ENCODE peak calls at places on chromosome 6, in seven cellular contexts. One of them, this sample, is unnamed.

GRCh38 chr6:131995924-131996323 is 44.8 kb upstream of the CCN2 start:
- DNase-seq in breast epithelium: no peak
- DNase-seq in NT2/D1: no peak
- DNase-seq in adipocyte: peak; percentile 79
- DNase-seq in GM23248: peak; percentile 93
- DNase-seq in heart right ventricle: no peak
- DNase-seq in fibroblast of lung: peak; percentile 92
- DNase-seq in this sample: no peak

GRCh38 chr6:168408504-168409136 is 32.4 kb upstream of the SMOC2 start:
- DNase-seq in breast epithelium: no peak
- DNase-seq in NT2/D1: no peak
- DNase-seq in adipocyte: no peak
- DNase-seq in GM23248: no peak
- DNase-seq in heart right ventricle: no peak
- DNase-seq in fibroblast of lung: no peak
- DNase-seq in this sample: no peak

GRCh38 chr6:91288741-91289140 is 701.9 kb upstream of the MAP3K7 start:
- DNase-seq in breast epithelium: no peak
- DNase-seq in NT2/D1: no peak
- DNase-seq in adipocyte: no peak
- DNase-seq in GM23248: no peak
- DNase-seq in heart right ventricle: no peak
- DNase-seq in fibroblast of lung: no peak
- DNase-seq in this sample: no peak

GRCh38 chr6:64694356-64694755 is 1012.7 kb downstream of the EYS start:
- DNase-seq in breast epithelium: no peak
- DNase-seq in NT2/D1: no peak
- DNase-seq in adipocyte: no peak
- DNase-seq in GM23248: no peak
- DNase-seq in heart right ventricle: no peak
- DNase-seq in fibroblast of lung: no peak
- DNase-seq in this sample: no peak

GRCh38 chr6:157045831-157046454 is 268.8 kb downstream of the ARID1B start:
- DNase-seq in breast epithelium: no peak
- DNase-seq in NT2/D1: peak; percentile 15
- DNase-seq in adipocyte: peak; percentile 82
- DNase-seq in GM23248: peak; percentile 78
- DNase-seq in heart right ventricle: no peak
- DNase-seq in fibroblast of lung: peak; percentile 82
- DNase-seq in this sample: no peak

GRCh38 chr6:170449231-170449630 is 103.9 kb downstream of the PSMB1 start:
- DNase-seq in breast epithelium: no peak
- DNase-seq in NT2/D1: no peak
- DNase-seq in adipocyte: no peak
- DNase-seq in GM23248: peak; percentile 35
- DNase-seq in heart right ventricle: no peak
- DNase-seq in fibroblast of lung: peak; percentile 59
- DNase-seq in this sample: no peak

GRCh38 chr6:137160763-137161162 is 12.7 kb downstream of the IL22RA2 start:
- DNase-seq in breast epithelium: no peak
- DNase-seq in NT2/D1: no peak
- DNase-seq in adipocyte: peak; percentile 24
- DNase-seq in GM23248: peak; percentile 36
- DNase-seq in heart right ventricle: no peak
- DNase-seq in fibroblast of lung: peak; percentile 83
- DNase-seq in this sample: no peak

GRCh38 chr6:169794317-169795055 is 43.1 kb downstream of the ERMARD start:
- DNase-seq in breast epithelium: no peak
- DNase-seq in NT2/D1: no peak
- DNase-seq in adipocyte: no peak
- DNase-seq in GM23248: no peak
- DNase-seq in heart right ventricle: no peak
- DNase-seq in fibroblast of lung: no peak
- DNase-seq in this sample: no peak

GRCh38 chr6:121297699-121298098 is 36.6 kb downstream of the TBC1D32 start:
- DNase-seq in breast epithelium: no peak
- DNase-seq in NT2/D1: no peak
- DNase-seq in adipocyte: peak; percentile 17
- DNase-seq in GM23248: peak; percentile 13
- DNase-seq in heart right ventricle: no peak
- DNase-seq in fibroblast of lung: peak; percentile 3
- DNase-seq in this sample: no peak

GRCh38 chr6:20847904-20848303 is 313.6 kb downstream of the CDKAL1 start:
- DNase-seq in breast epithelium: no peak
- DNase-seq in NT2/D1: no peak
- DNase-seq in adipocyte: no peak
- DNase-seq in GM23248: no peak
- DNase-seq in heart right ventricle: no peak
- DNase-seq in fibroblast of lung: no peak
- DNase-seq in this sample: no peak

GRCh38 chr6:44650947-44651346 is 263.4 kb downstream of the CDC5L start:
- DNase-seq in breast epithelium: no peak
- DNase-seq in NT2/D1: no peak
- DNase-seq in adipocyte: no peak
- DNase-seq in GM23248: peak; percentile 60
- DNase-seq in heart right ventricle: no peak
- DNase-seq in fibroblast of lung: peak; percentile 83
- DNase-seq in this sample: no peak

GRCh38 chr6:168996106-168996505 is 257.5 kb downstream of the THBS2 start:
- DNase-seq in breast epithelium: no peak
- DNase-seq in NT2/D1: no peak
- DNase-seq in adipocyte: no peak
- DNase-seq in GM23248: no peak
- DNase-seq in heart right ventricle: no peak
- DNase-seq in fibroblast of lung: no peak
- DNase-seq in this sample: no peak

GRCh38 chr6:66605011-66605410 is 898.0 kb upstream of the EYS start:
- DNase-seq in breast epithelium: no peak
- DNase-seq in NT2/D1: no peak
- DNase-seq in adipocyte: no peak
- DNase-seq in GM23248: no peak
- DNase-seq in heart right ventricle: no peak
- DNase-seq in fibroblast of lung: peak; percentile 16
- DNase-seq in this sample: no peak

GRCh38 chr6:49528571-49528970 is 21.9 kb upstream of the C6orf141 start:
- DNase-seq in breast epithelium: no peak
- DNase-seq in NT2/D1: no peak
- DNase-seq in adipocyte: no peak
- DNase-seq in GM23248: no peak
- DNase-seq in heart right ventricle: no peak
- DNase-seq in fibroblast of lung: no peak
- DNase-seq in this sample: no peak

GRCh38 chr6:126548301-126548700 is 208.4 kb downstream of the CENPW start:
- DNase-seq in breast epithelium: no peak
- DNase-seq in NT2/D1: no peak
- DNase-seq in adipocyte: peak; percentile 11
- DNase-seq in GM23248: peak; percentile 34
- DNase-seq in heart right ventricle: no peak
- DNase-seq in fibroblast of lung: no peak
- DNase-seq in this sample: no peak

GRCh38 chr6:52741872-52742271 is 21.4 kb downstream of the GSTA2 start:
- DNase-seq in breast epithelium: no peak
- DNase-seq in NT2/D1: no peak
- DNase-seq in adipocyte: no peak
- DNase-seq in GM23248: peak; percentile 55
- DNase-seq in heart right ventricle: no peak
- DNase-seq in fibroblast of lung: peak; percentile 35
- DNase-seq in this sample: no peak

GRCh38 chr6:74287932-74288331 is 591.9 kb downstream of the CD109 start:
- DNase-seq in breast epithelium: no peak
- DNase-seq in NT2/D1: no peak
- DNase-seq in adipocyte: no peak
- DNase-seq in GM23248: no peak
- DNase-seq in heart right ventricle: no peak
- DNase-seq in fibroblast of lung: no peak
- DNase-seq in this sample: no peak

GRCh38 chr6:108896111-108896661 is 48.0 kb downstream of the ARMC2 start:
- DNase-seq in breast epithelium: no peak
- DNase-seq in NT2/D1: no peak
- DNase-seq in adipocyte: peak; percentile 87
- DNase-seq in GM23248: peak; percentile 91
- DNase-seq in heart right ventricle: no peak
- DNase-seq in fibroblast of lung: peak; percentile 94
- DNase-seq in this sample: no peak

GRCh38 chr6:70668499-70668812 is 773 bp downstream of the SMAP1 start:
- DNase-seq in breast epithelium: no peak
- DNase-seq in NT2/D1: no peak
- DNase-seq in adipocyte: peak; percentile 55
- DNase-seq in GM23248: peak; percentile 68
- DNase-seq in heart right ventricle: no peak
- DNase-seq in fibroblast of lung: peak; percentile 24
- DNase-seq in this sample: no peak

GRCh38 chr6:113860165-113860955 is 3.2 kb downstream of the MARCKS start:
- DNase-seq in breast epithelium: no peak
- DNase-seq in NT2/D1: no peak
- DNase-seq in adipocyte: peak; percentile 59
- DNase-seq in GM23248: peak; percentile 70
- DNase-seq in heart right ventricle: peak; percentile 42
- DNase-seq in fibroblast of lung: peak; percentile 49
- DNase-seq in this sample: no peak

GRCh38 chr6:41937881-41938574 is 3.6 kb downstream of the CCND3 start:
- DNase-seq in breast epithelium: no peak
- DNase-seq in NT2/D1: no peak
- DNase-seq in adipocyte: no peak
- DNase-seq in GM23248: no peak
- DNase-seq in heart right ventricle: peak; percentile 22
- DNase-seq in fibroblast of lung: no peak
- DNase-seq in this sample: no peak

GRCh38 chr6:13710552-13711383 is 867 bp downstream of the RANBP9 start:
- DNase-seq in breast epithelium: peak; percentile 53
- DNase-seq in NT2/D1: no peak
- DNase-seq in adipocyte: peak; percentile 58
- DNase-seq in GM23248: peak; percentile 62
- DNase-seq in heart right ventricle: peak; percentile 45
- DNase-seq in fibroblast of lung: peak; percentile 26
- DNase-seq in this sample: peak; percentile 68

GRCh38 chr6:56482525-56482924 is 160.2 kb downstream of the DST start:
- DNase-seq in breast epithelium: no peak
- DNase-seq in NT2/D1: no peak
- DNase-seq in adipocyte: no peak
- DNase-seq in GM23248: no peak
- DNase-seq in heart right ventricle: no peak
- DNase-seq in fibroblast of lung: no peak
- DNase-seq in this sample: no peak

GRCh38 chr6:25008707-25009106 is 72.9 kb upstream of the RIPOR2 start:
- DNase-seq in breast epithelium: no peak
- DNase-seq in NT2/D1: no peak
- DNase-seq in adipocyte: no peak
- DNase-seq in GM23248: no peak
- DNase-seq in heart right ventricle: no peak
- DNase-seq in fibroblast of lung: no peak
- DNase-seq in this sample: no peak

GRCh38 chr6:25010917-25011625 is 75.3 kb upstream of the RIPOR2 start:
- DNase-seq in breast epithelium: no peak
- DNase-seq in NT2/D1: no peak
- DNase-seq in adipocyte: peak; percentile 78
- DNase-seq in GM23248: peak; percentile 71
- DNase-seq in heart right ventricle: no peak
- DNase-seq in fibroblast of lung: peak; percentile 63
- DNase-seq in this sample: no peak

GRCh38 chr6:25010166-25010565 is 74.4 kb upstream of the RIPOR2 start:
- DNase-seq in breast epithelium: no peak
- DNase-seq in NT2/D1: no peak
- DNase-seq in adipocyte: no peak
- DNase-seq in GM23248: no peak
- DNase-seq in heart right ventricle: no peak
- DNase-seq in fibroblast of lung: no peak
- DNase-seq in this sample: no peak

GRCh38 chr6:25007269-25007699 is 71.5 kb upstream of the RIPOR2 start:
- DNase-seq in breast epithelium: no peak
- DNase-seq in NT2/D1: no peak
- DNase-seq in adipocyte: no peak
- DNase-seq in GM23248: peak; percentile 47
- DNase-seq in heart right ventricle: no peak
- DNase-seq in fibroblast of lung: no peak
- DNase-seq in this sample: no peak

GRCh38 chr6:25009351-25009750 is 73.6 kb upstream of the RIPOR2 start:
- DNase-seq in breast epithelium: no peak
- DNase-seq in NT2/D1: no peak
- DNase-seq in adipocyte: no peak
- DNase-seq in GM23248: no peak
- DNase-seq in heart right ventricle: no peak
- DNase-seq in fibroblast of lung: no peak
- DNase-seq in this sample: no peak
- H3K4me1 ChIP-seq in breast epithelium: peaks cover 8% of the 10 kb centered on the region
- H3K4me1 ChIP-seq in NT2/D1: no peaks in the 10 kb centered on the region
- H3K4me1 ChIP-seq in adipocyte: peaks cover 70% of the 10 kb centered on the region
- H3K4me1 ChIP-seq in GM23248: peaks cover 61% of the 10 kb centered on the region
- H3K4me1 ChIP-seq in heart right ventricle: peaks cover 9% of the 10 kb centered on the region
- H3K4me1 ChIP-seq in fibroblast of lung: peaks cover 19% of the 10 kb centered on the region
- H3K4me1 ChIP-seq in this sample: peaks cover 12% of the 10 kb centered on the region

GRCh38 chr6:1603708-1604346 is 5.9 kb upstream of the FOXC1 start:
- DNase-seq in breast epithelium: no peak
- DNase-seq in NT2/D1: no peak
- DNase-seq in adipocyte: no peak
- DNase-seq in GM23248: no peak
- DNase-seq in heart right ventricle: no peak
- DNase-seq in fibroblast of lung: no peak
- DNase-seq in this sample: no peak
- H3K4me3 ChIP-seq in breast epithelium: peak overlapping the region; percentile 67
- H3K4me3 ChIP-seq in NT2/D1: peak overlapping the region; percentile 48
- H3K4me3 ChIP-seq in adipocyte: peak overlapping the region; percentile 62
- H3K4me3 ChIP-seq in GM23248: peak overlapping the region; percentile 62
- H3K4me3 ChIP-seq in heart right ventricle: peak overlapping the region; percentile 63
- H3K4me3 ChIP-seq in fibroblast of lung: no peak overlapping the region
- H3K4me3 ChIP-seq in this sample: peak overlapping the region; percentile 79

DNA sequence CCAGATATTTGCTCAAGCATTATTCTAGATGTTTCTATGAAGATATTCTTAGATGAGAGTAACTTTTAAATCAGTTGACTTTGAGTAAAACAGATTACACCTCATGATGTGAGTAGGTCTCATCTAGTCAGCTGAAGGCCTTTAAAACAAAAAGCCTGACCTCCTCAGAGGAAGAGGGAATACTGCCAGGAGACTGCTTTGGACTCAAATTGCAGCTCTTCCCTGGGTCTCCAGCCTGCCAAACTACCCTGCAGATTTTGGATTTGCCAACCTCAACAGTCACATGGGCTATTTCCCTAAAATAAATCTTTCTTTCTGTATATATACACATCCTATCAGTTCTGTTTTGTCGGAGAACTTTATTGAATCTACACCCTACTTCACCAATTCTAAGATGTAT is 182.5 kb upstream of the TENT5A start:
- DNase-seq in breast epithelium: no peak
- DNase-seq in NT2/D1: no peak
- DNase-seq in adipocyte: no peak
- DNase-seq in GM23248: no peak
- DNase-seq in heart right ventricle: no peak
- DNase-seq in fibroblast of lung: peak; percentile 16
- DNase-seq in this sample: no peak
- H3K4me1 ChIP-seq in breast epithelium: no peaks in the 10 kb centered on the region
- H3K4me1 ChIP-seq in NT2/D1: no peaks in the 10 kb centered on the region
- H3K4me1 ChIP-seq in adipocyte: peaks cover 24% of the 10 kb centered on the region
- H3K4me1 ChIP-seq in GM23248: peaks cover 46% of the 10 kb centered on the region
- H3K4me1 ChIP-seq in heart right ventricle: no peaks in the 10 kb centered on the region
- H3K4me1 ChIP-seq in fibroblast of lung: peaks cover 11% of the 10 kb centered on the region
- H3K4me1 ChIP-seq in this sample: peaks cover 16% of the 10 kb centered on the region

DNA sequence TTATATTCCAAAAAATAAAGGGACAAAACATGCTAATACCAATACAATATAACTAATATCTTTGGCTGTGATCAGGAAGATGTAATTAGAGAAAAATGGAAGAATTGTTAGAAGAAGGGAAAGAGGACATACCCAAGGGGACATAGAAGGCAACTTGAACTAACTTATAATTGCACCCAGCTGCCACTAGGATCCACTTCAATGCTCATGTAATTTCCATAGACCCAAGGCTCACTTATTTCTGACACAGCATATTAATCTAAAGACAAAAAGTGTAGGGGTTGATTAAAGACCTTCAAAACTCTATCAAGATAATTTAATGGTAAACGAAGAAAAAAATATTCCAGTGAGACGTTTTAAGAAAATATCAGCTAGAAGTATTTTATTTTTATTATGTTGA is 396.0 kb upstream of the ADGRB3 start:
- DNase-seq in breast epithelium: no peak
- DNase-seq in NT2/D1: no peak
- DNase-seq in adipocyte: no peak
- DNase-seq in GM23248: no peak
- DNase-seq in heart right ventricle: no peak
- DNase-seq in fibroblast of lung: no peak
- DNase-seq in this sample: no peak
- H3K4me3 ChIP-seq in breast epithelium: no peak overlapping the region
- H3K4me3 ChIP-seq in NT2/D1: no peak overlapping the region
- H3K4me3 ChIP-seq in adipocyte: no peak overlapping the region
- H3K4me3 ChIP-seq in GM23248: no peak overlapping the region
- H3K4me3 ChIP-seq in heart right ventricle: no peak overlapping the region
- H3K4me3 ChIP-seq in fibroblast of lung: no peak overlapping the region
- H3K4me3 ChIP-seq in this sample: no peak overlapping the region

This sample was measured in ascending aorta.